ENCODE peak calls at places on chromosomes 11 and 22, in ten cellular contexts. H is OCI-LY7; U is CD8-positive, alpha-beta memory T cell; Q is heart left ventricle; I is HCT116; F is adrenal gland; C is psoas muscle; A is effector memory CD4-positive, alpha-beta T cell; N is K562; D is neuronal stem cell. J is an unnamed sample. For H3K4me1 and H3K9me3, the result is how much of the 10 kb centered on the place peaks cover.

GRCh38 chr11:86999859-87000753 is 37.6 kb upstream of the TMEM135 start:
- DNase-seq in D (no peak), U (no peak), H (no peak), F (peak), Q (no peak), I (no peak), A (no peak), C (no peak), N (peak), J (peak)

GRCh38 chr22:29305836-29306174 is 645 bp upstream of the GAS2L1 start:
- DNase-seq in I (no peak), F (no peak), C (no peak), D (no peak), Q (no peak), A (no peak), H (no peak), U (no peak), N (no peak), J (no peak)

GRCh38 chr11:125289419-125290088 is 125.0 kb downstream of the PKNOX2 start:
- DNase-seq in H (no peak), Q (no peak), F (no peak), C (no peak), I (no peak), N (no peak), U (no peak), D (no peak), A (no peak), J (no peak)

GRCh38 chr11:9206496-9206895 is 58.7 kb downstream of the DENND5A start:
- DNase-seq in H (no peak), Q (no peak), D (no peak), U (no peak), F (no peak), N (no peak), C (no peak), A (no peak), I (no peak), J (no peak)

GRCh38 chr11:47443028-47443700 is 5.8 kb downstream of the RAPSN start:
- DNase-seq in Q (no peak), F (no peak), H (peak), I (no peak), A (no peak), D (no peak), N (no peak), C (no peak), U (no peak), J (no peak)

GRCh38 chr11:92226331-92227232 is 2.0 kb downstream of the FAT3 start:
- DNase-seq in D (peak), F (no peak), C (peak), I (no peak), Q (no peak), H (no peak), A (no peak), U (no peak), N (no peak), J (peak)

GRCh38 chr11:75233688-75234295 is 6.8 kb upstream of the TPBGL start:
- DNase-seq in A (no peak), D (peak), C (no peak), N (peak), U (no peak), Q (peak), I (no peak), H (peak), F (peak), J (no peak)

GRCh38 chr11:60498853-60499252 is 6.3 kb downstream of the MS4A12 start:
- DNase-seq in A (no peak), H (peak), F (no peak), Q (no peak), N (no peak), C (no peak), I (no peak), U (no peak), D (no peak), J (no peak)

GRCh38 chr22:23105919-23106853 is 35.6 kb downstream of the RSPH14 start:
- DNase-seq in I (no peak), A (no peak), C (no peak), U (no peak), D (no peak), Q (no peak), H (no peak), N (peak), F (no peak), J (no peak)

GRCh38 chr11:18105086-18105801 is 638 bp downstream of the SAAL1 start:
- DNase-seq in U (no peak), N (no peak), Q (no peak), H (no peak), A (no peak), C (no peak), F (no peak), D (no peak), I (no peak), J (no peak)

GRCh38 chr11:96658436-96658835 is 268.6 kb downstream of the JRKL start:
- DNase-seq in A (no peak), C (no peak), D (no peak), H (no peak), F (no peak), U (no peak), I (no peak), N (no peak), Q (no peak), J (no peak)

GRCh38 chr22:35918466-35918865 is 110.2 kb downstream of the RBFOX2 start:
- DNase-seq in F (no peak), C (no peak), I (no peak), H (no peak), Q (no peak), A (no peak), U (no peak), D (no peak), N (no peak), J (no peak)

GRCh38 chr11:60088364-60088763 is at the start of gene MS4A2:
- DNase-seq in C (no peak), Q (no peak), F (no peak), H (no peak), U (no peak), D (no peak), N (no peak), A (no peak), I (no peak), J (no peak)

GRCh38 chr11:57772562-57772961 is 11.0 kb downstream of the CTNND1 start:
- DNase-seq in F (no peak), C (no peak), Q (no peak), I (no peak), N (no peak), U (no peak), A (no peak), H (no peak), D (no peak), J (no peak)

GRCh38 chr11:96326954-96327353 is 16.0 kb downstream of the MAML2 start:
- DNase-seq in F (no peak), C (no peak), U (no peak), N (no peak), H (no peak), A (no peak), Q (no peak), D (no peak), I (no peak), J (no peak)

GRCh38 chr11:21545701-21546100 is 647.2 kb upstream of the ANO5 start:
- DNase-seq in Q (no peak), C (no peak), N (no peak), H (no peak), F (no peak), D (no peak), A (no peak), I (no peak), U (no peak), J (no peak)

GRCh38 chr22:42270512-42271190 is at the start of gene TCF20:
- DNase-seq in D (peak), H (peak), U (peak), I (peak), A (peak), C (peak), Q (peak), F (peak), N (peak), J (peak)

GRCh38 chr11:46288451-46288850 is 11.0 kb downstream of the CREB3L1 start:
- DNase-seq in A (no peak), D (no peak), N (no peak), H (no peak), U (no peak), I (no peak), Q (no peak), C (no peak), F (no peak), J (no peak)

GRCh38 chr11:80182906-80183305 is 742.1 kb upstream of the TENM4 start:
- DNase-seq in D (no peak), N (no peak), Q (no peak), F (no peak), A (no peak), C (no peak), U (no peak), I (no peak), H (no peak), J (no peak)

GRCh38 chr11:22832315-22833041 is 2.9 kb upstream of the SVIP start:
- DNase-seq in A (no peak), C (no peak), I (peak), D (no peak), U (no peak), N (peak), H (no peak), Q (no peak), F (no peak), J (no peak)

GRCh38 chr11:68012843-68013610 is 2.9 kb downstream of the ALDH3B1 start:
- DNase-seq in Q (no peak), H (no peak), A (no peak), U (no peak), I (peak), C (no peak), N (no peak), D (no peak), F (peak), J (no peak)

GRCh38 chr22:49824185-49824925 is 3.3 kb downstream of the BRD1 start:
- DNase-seq in N (no peak), H (no peak), Q (no peak), C (peak), I (no peak), D (no peak), F (no peak), A (no peak), U (no peak), J (no peak)

GRCh38 chr11:89452780-89453179 is 38.4 kb downstream of the NOX4 start:
- DNase-seq in D (no peak), A (no peak), Q (no peak), F (no peak), U (no peak), I (no peak), C (no peak), N (no peak), H (no peak), J (no peak)

GRCh38 chr11:10397226-10397987 is 57.7 kb upstream of the AMPD3 start:
- DNase-seq in F (no peak), I (no peak), N (no peak), U (no peak), Q (no peak), C (no peak), H (no peak), A (no peak), D (no peak), J (no peak)

GRCh38 chr22:31272522-31273446 is 19.5 kb downstream of the PIK3IP1 start:
- DNase-seq in F (no peak), Q (peak), N (peak), C (no peak), U (peak), I (peak), D (peak), H (peak), A (no peak), J (peak)

GRCh38 chr22:38424525-38425080 is 30.4 kb downstream of the KCNJ4 start:
- DNase-seq in A (no peak), H (no peak), F (no peak), C (no peak), U (no peak), D (no peak), I (no peak), Q (no peak), N (no peak), J (no peak)

GRCh38 chr11:116422976-116423375 is 349.8 kb downstream of the BUD13 start:
- DNase-seq in H (no peak), D (no peak), I (no peak), U (no peak), Q (no peak), F (no peak), A (no peak), C (no peak), N (no peak), J (no peak)

GRCh38 chr11:32427935-32428664 is 7.2 kb downstream of the WT1 start:
- DNase-seq in A (no peak), H (no peak), Q (no peak), U (no peak), D (no peak), I (no peak), C (no peak), F (no peak), N (no peak), J (no peak)

GRCh38 chr22:17057959-17058814 is 26.6 kb upstream of the IL17RA start:
- DNase-seq in D (peak), C (peak), F (peak), H (peak), U (peak), I (peak), Q (peak), N (peak), A (no peak), J (peak)

GRCh38 chr11:65180877-65181568 is 705 bp upstream of the CAPN1 start:
- DNase-seq in A (peak), H (peak), N (peak), U (peak), D (peak), F (peak), Q (peak), I (peak), C (peak), J (peak)

GRCh38 chr22:31346733-31347250 is 646 bp upstream of the PATZ1 start:
- DNase-seq in Q (peak), C (peak), U (peak), I (no peak), A (peak), N (peak), D (peak), H (no peak), F (peak), J (peak)

DNA sequence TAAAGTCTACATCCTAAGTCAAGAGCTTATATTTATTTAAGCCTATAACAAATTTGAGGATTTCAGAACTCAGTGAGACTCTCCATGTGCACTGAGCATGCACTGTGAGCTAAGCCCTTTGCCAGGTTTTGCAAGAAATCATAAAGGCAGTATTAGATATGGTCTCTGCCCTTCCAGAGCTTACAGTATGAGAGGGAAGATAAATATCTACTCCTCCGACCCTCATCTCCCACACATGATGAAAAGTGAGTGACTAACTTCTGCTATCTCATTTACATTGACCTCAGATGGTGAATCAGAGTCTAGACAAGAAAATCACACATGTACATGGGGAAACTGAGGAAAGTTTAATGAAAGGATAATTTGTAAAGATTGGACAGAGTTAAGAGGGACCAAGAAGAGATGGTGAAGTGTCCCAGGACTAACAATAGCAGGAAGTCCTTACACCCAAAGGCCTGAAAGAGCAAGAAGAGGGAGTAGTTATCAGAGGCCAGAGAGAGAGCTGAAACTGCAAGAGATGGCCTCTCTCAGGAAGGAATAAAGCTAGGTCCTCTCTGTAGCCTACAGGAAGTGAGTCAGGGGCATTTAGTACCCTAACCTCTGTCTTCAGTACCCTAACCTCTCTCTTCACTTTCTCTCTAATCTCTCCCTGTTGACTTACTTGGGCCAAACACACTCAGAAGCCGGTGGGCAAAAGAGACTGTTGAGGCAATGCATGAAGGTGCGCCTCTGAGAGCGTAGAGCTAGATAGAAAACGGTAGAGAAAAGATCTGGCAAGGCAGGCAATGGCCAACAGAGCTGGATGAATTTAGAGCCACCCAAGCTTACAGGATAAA is 23.0 kb upstream of the BLID start:
- DNase-seq in I (no peak), N (no peak), U (no peak), D (no peak), A (no peak), H (no peak), C (no peak), Q (no peak), F (no peak), J (no peak)
- H3K4me1 ChIP-seq in I (half or more), N (under half), U (under half), D (under half), A (under half), H (under half), C (under half), Q (under half), F (under half), J (under half)

GRCh38 chr11:533586-534196 is 1.7 kb downstream of the HRAS start:
- DNase-seq in H (no peak), F (no peak), N (no peak), I (no peak), A (no peak), U (no peak), D (no peak), Q (no peak), C (peak), J (no peak)
- H3K4me3 ChIP-seq in H (peak), F (no peak), N (no peak), I (peak), A (no peak), U (no peak), D (peak), Q (no peak), C (peak), J (no peak)

GRCh38 chr11:3370268-3370870 is 8.6 kb downstream of the ZNF195 start:
- DNase-seq in F (no peak), H (no peak), D (no peak), N (no peak), Q (no peak), C (no peak), I (no peak), A (no peak), U (no peak), J (no peak)

GRCh38 chr11:3378426-3379423 is at the start of gene ZNF195:
- DNase-seq in C (peak), I (peak), A (peak), D (peak), F (peak), Q (peak), H (peak), N (peak), U (peak), J (peak)

GRCh38 chr11:3380706-3381570 is 2.0 kb upstream of the ZNF195 start:
- DNase-seq in U (no peak), A (no peak), F (no peak), N (no peak), Q (no peak), I (no peak), C (no peak), D (peak), H (no peak), J (no peak)

GRCh38 chr11:3375552-3375951 is 3.4 kb downstream of the ZNF195 start:
- DNase-seq in D (no peak), I (no peak), U (no peak), N (no peak), H (no peak), A (no peak), C (no peak), Q (no peak), F (no peak), J (no peak)
- H3K9me3 ChIP-seq in D (half or more), I (under half), U (under half), N (under half), H (under half), A (under half), C (under half), Q (under half), F (under half), J (under half)

GRCh38 chr11:1874406-1875092 is 17.1 kb downstream of the PRR33 start:
- DNase-seq in N (no peak), A (no peak), I (no peak), F (peak), Q (no peak), D (no peak), C (peak), H (no peak), U (no peak), J (no peak)
- H3K4me1 ChIP-seq in N (under half), A (under half), I (under half), F (under half), Q (half or more), D (under half), C (under half), H (under half), U (under half), J (half or more)

DNA sequence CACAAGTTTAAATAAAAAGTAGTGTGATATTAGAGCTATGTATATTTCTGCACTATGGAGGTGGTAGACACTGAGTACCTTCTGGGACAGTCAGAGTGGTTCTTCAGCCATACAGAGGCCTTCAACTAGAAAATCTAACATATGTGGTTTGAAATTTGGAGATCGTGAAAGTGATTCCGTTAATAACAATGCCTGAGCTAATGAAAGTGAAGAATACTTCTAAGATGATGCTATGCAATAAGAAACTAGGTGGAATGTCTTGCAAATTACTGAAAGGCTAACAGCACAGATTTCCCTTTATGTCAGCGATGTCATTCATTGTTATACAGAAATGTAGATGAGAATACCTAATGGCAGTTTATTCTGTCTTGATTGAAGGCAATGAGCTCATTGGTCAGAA is 1984.7 kb upstream of the RAG2 start:
- DNase-seq in D (no peak), A (no peak), H (no peak), C (no peak), Q (no peak), F (no peak), N (no peak), I (no peak), U (no peak), J (no peak)
- H3K4me3 ChIP-seq in D (no peak), A (no peak), H (no peak), C (no peak), Q (no peak), F (no peak), N (no peak), I (no peak), U (no peak), J (no peak)

GRCh38 chr11:37394236-37394870 is 796.3 kb upstream of the RAG2 start:
- DNase-seq in H (peak), N (no peak), C (no peak), D (peak), U (no peak), I (no peak), A (no peak), F (no peak), Q (no peak), J (no peak)
- H3K9me3 ChIP-seq in H (under half), N (under half), C (under half), D (under half), U (under half), I (under half), A (under half), F (under half), Q (under half), J (under half)

GRCh38 chr11:108873305-108873704 is 208.4 kb downstream of the DDX10 start:
- DNase-seq in C (no peak), I (no peak), Q (no peak), F (no peak), N (no peak), A (no peak), U (no peak), H (no peak), D (no peak), J (no peak)
- H3K4me1 ChIP-seq in C (under half), I (under half), Q (under half), F (under half), N (under half), A (under half), U (under half), H (under half), D (under half), J (under half)

DNA sequence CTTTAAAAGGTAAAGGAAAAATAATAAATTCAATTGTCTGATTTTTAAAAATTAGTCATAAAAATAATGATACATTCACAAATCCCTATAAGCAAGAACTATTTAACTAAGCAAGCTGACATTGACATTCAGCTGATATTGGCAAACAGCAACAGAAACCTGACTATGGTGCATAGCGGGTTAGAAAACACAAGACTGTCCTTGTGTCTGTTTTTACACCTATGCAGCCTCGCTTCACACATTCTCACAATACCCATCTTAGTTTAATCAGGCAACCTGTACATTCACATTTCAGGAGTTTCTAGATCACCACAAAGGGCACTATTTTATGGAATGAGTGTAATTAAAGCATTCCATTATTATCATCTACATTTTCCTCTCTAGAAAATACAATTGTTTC is 737.1 kb downstream of the KCNA4 start:
- DNase-seq in C (no peak), D (no peak), I (no peak), H (no peak), U (no peak), Q (no peak), N (no peak), A (no peak), F (no peak), J (no peak)
- H3K4me3 ChIP-seq in C (no peak), D (no peak), I (no peak), H (no peak), U (no peak), Q (no peak), N (no peak), A (no peak), F (no peak), J (no peak)

GRCh38 chr22:47296405-47297260 is 534.2 kb downstream of the TBC1D22A start:
- DNase-seq in F (no peak), I (no peak), U (no peak), C (no peak), N (no peak), Q (no peak), A (no peak), H (no peak), D (no peak), J (no peak)

GRCh38 chr22:47295982-47296381 is 533.5 kb downstream of the TBC1D22A start:
- DNase-seq in A (no peak), C (no peak), N (no peak), F (no peak), I (no peak), D (no peak), Q (no peak), H (no peak), U (no peak), J (no peak)

GRCh38 chr22:47299211-47299878 is 536.9 kb downstream of the TBC1D22A start:
- DNase-seq in D (no peak), N (no peak), H (no peak), U (no peak), I (no peak), F (no peak), A (no peak), C (no peak), Q (no peak), J (no peak)

GRCh38 chr22:47298017-47298820 is 535.8 kb downstream of the TBC1D22A start:
- DNase-seq in D (no peak), A (no peak), C (no peak), F (no peak), I (no peak), Q (peak), H (no peak), U (no peak), N (no peak), J (no peak)

GRCh38 chr22:47297261-47298016 is 535.0 kb downstream of the TBC1D22A start:
- DNase-seq in Q (no peak), C (no peak), D (no peak), I (no peak), U (no peak), A (no peak), H (no peak), F (no peak), N (no peak), J (no peak)
- H3K9me3 ChIP-seq in Q (under half), C (under half), D (under half), I (under half), U (under half), A (under half), H (under half), F (under half), N (under half), J (under half)

J was measured in heart right ventricle.